ENCODE peak calls at places on chromosome 10, in seven cellular contexts. A is IMR-90, F is PC-3, X is spleen, D is vagina, R is GM23248, V is mesenchymal stem cell. L is an unnamed sample.
A peak's percentile ranks its signal among the peaks of the same experiment; 100 is the strongest.

GRCh38 chr10:69506487-69506833 is 55.2 kb downstream of the TSPAN15 start:
- DNase-seq in D (peak; percentile 93), A (no peak), V (no peak), X (peak; percentile 66), R (no peak), F (no peak), L (no peak)

GRCh38 chr10:124626759-124627380 is 117.3 kb downstream of the FAM53B start:
- DNase-seq in R (no peak), V (no peak), D (no peak), F (peak; percentile 49), A (no peak), X (peak; percentile 91), L (no peak)

GRCh38 chr10:122186822-122187810 is 84.0 kb upstream of the BTBD16 start:
- DNase-seq in V (no peak), R (no peak), D (no peak), X (no peak), F (no peak), A (peak; percentile 34), L (no peak)

GRCh38 chr10:125624800-125625199 is 58.2 kb downstream of the TEX36 start:
- DNase-seq in V (no peak), D (no peak), X (no peak), A (no peak), R (no peak), F (no peak), L (peak; percentile 46)

GRCh38 chr10:91643700-91644099 is 10.8 kb upstream of the PPP1R3C start:
- DNase-seq in R (no peak), F (peak; percentile 63), D (no peak), V (peak; percentile 22), X (no peak), A (no peak), L (no peak)

GRCh38 chr10:4902571-4903011 is 60.6 kb upstream of the AKR1C1 start:
- DNase-seq in X (no peak), V (no peak), A (no peak), D (no peak), R (peak; percentile 26), F (no peak), L (peak; percentile 2)

GRCh38 chr10:99709480-99710229 is 22.3 kb downstream of the COX15 start:
- DNase-seq in D (no peak), F (no peak), A (peak; percentile 73), R (peak; percentile 73), V (peak; percentile 79), X (no peak), L (no peak)

GRCh38 chr10:42551582-42552187 is 86.7 kb downstream of the ZNF33B start:
- DNase-seq in R (peak; percentile 5), V (no peak), F (no peak), D (no peak), A (no peak), X (peak; percentile 80), L (no peak)

GRCh38 chr10:32958085-32958991 is at the start of gene ITGB1:
- DNase-seq in R (peak; percentile 99), X (peak; percentile 98), F (peak; percentile 100), V (peak; percentile 97), A (peak; percentile 95), D (no peak), L (peak; percentile 96)

GRCh38 chr10:32957341-32958084 is 517 bp downstream of the ITGB1 start:
- DNase-seq in X (peak; percentile 92), D (no peak), F (peak; percentile 48), R (peak; percentile 80), V (no peak), A (no peak), L (peak; percentile 42)

GRCh38 chr10:32955299-32955772 is 2.7 kb downstream of the ITGB1 start:
- DNase-seq in F (peak; percentile 57), D (no peak), X (no peak), V (no peak), A (no peak), R (no peak), L (peak; percentile 49)

GRCh38 chr10:32955790-32956189 is 2.2 kb downstream of the ITGB1 start:
- DNase-seq in R (no peak), X (no peak), V (no peak), A (no peak), F (no peak), D (no peak), L (no peak)

GRCh38 chr10:32956365-32957197 is 1.4 kb downstream of the ITGB1 start:
- DNase-seq in D (no peak), V (no peak), A (no peak), F (peak; percentile 34), R (no peak), X (peak; percentile 39), L (peak; percentile 18)
- H3K4me1 ChIP-seq in D (peaks cover 74% of the 10 kb centered on the region), V (peaks cover 3% of the 10 kb centered on the region), A (peaks cover 17% of the 10 kb centered on the region), F (peaks cover 68% of the 10 kb centered on the region), R (peaks cover 54% of the 10 kb centered on the region), X (peaks cover 77% of the 10 kb centered on the region), L (peaks cover 69% of the 10 kb centered on the region)

GRCh38 chr10:33257439-33257838 is 77.0 kb downstream of the NRP1 start:
- DNase-seq in R (no peak), F (peak; percentile 68), D (no peak), X (no peak), A (no peak), V (no peak), L (no peak)
- H3K36me3 ChIP-seq in R (peaks cover 71% of the 10 kb centered on the region), F (peaks cover 84% of the 10 kb centered on the region), D (peaks cover 9% of the 10 kb centered on the region), X (no peaks in the 10 kb centered on the region), A (peaks cover 18% of the 10 kb centered on the region), V (peaks cover 29% of the 10 kb centered on the region), L (peaks cover 4% of the 10 kb centered on the region)

GRCh38 chr10:79142064-79142491 is 73.3 kb downstream of the ZMIZ1 start:
- DNase-seq in V (peak; percentile 95), F (no peak), A (peak; percentile 85), X (no peak), R (peak; percentile 91), D (no peak), L (no peak)
- H3K4me1 ChIP-seq in V (peaks cover 78% of the 10 kb centered on the region), F (peaks cover 13% of the 10 kb centered on the region), A (peaks cover 64% of the 10 kb centered on the region), X (peaks cover 71% of the 10 kb centered on the region), R (peaks cover 52% of the 10 kb centered on the region), D (peaks cover 97% of the 10 kb centered on the region), L (peaks cover 45% of the 10 kb centered on the region)

GRCh38 chr10:29009464-29009863 is 279.4 kb upstream of the LYZL1 start:
- DNase-seq in F (no peak), D (no peak), X (no peak), A (no peak), V (no peak), R (no peak), L (no peak)

GRCh38 chr10:29007748-29008610 is 280.9 kb upstream of the LYZL1 start:
- DNase-seq in D (no peak), V (no peak), A (no peak), X (no peak), R (no peak), F (no peak), L (no peak)

GRCh38 chr10:29007370-29007747 is 281.5 kb upstream of the LYZL1 start:
- DNase-seq in A (no peak), R (no peak), F (no peak), D (no peak), V (no peak), X (no peak), L (no peak)

GRCh38 chr10:29001801-29002200 is 287.1 kb upstream of the LYZL1 start:
- DNase-seq in D (no peak), X (no peak), V (no peak), F (no peak), R (no peak), A (no peak), L (no peak)

GRCh38 chr10:29005988-29006387 is 282.9 kb upstream of the LYZL1 start:
- DNase-seq in D (no peak), A (no peak), R (no peak), F (no peak), X (no peak), V (no peak), L (no peak)
- H3K36me3 ChIP-seq in D (no peaks in the 10 kb centered on the region), A (no peaks in the 10 kb centered on the region), R (no peaks in the 10 kb centered on the region), F (no peaks in the 10 kb centered on the region), X (no peaks in the 10 kb centered on the region), V (no peaks in the 10 kb centered on the region), L (no peaks in the 10 kb centered on the region)

GRCh38 chr10:96560489-96560888 is 26.3 kb downstream of the TM9SF3 start:
- DNase-seq in F (no peak), X (no peak), A (no peak), R (no peak), V (no peak), D (no peak), L (no peak)

GRCh38 chr10:96565774-96566173 is 21.0 kb downstream of the TM9SF3 start:
- DNase-seq in F (peak; percentile 30), R (peak; percentile 74), V (peak; percentile 64), D (no peak), X (no peak), A (peak; percentile 80), L (peak; percentile 65)

GRCh38 chr10:96556003-96556402 is 30.8 kb downstream of the TM9SF3 start:
- DNase-seq in R (peak; percentile 43), V (no peak), D (no peak), X (no peak), F (peak; percentile 28), A (no peak), L (peak; percentile 24)

GRCh38 chr10:96560970-96561887 is 25.6 kb downstream of the TM9SF3 start:
- DNase-seq in F (peak; percentile 40), R (peak; percentile 62), V (no peak), D (no peak), X (no peak), A (peak; percentile 48), L (no peak)
- H3K4me1 ChIP-seq in F (peaks cover 18% of the 10 kb centered on the region), R (peaks cover 27% of the 10 kb centered on the region), V (no peaks in the 10 kb centered on the region), D (no peaks in the 10 kb centered on the region), X (peaks cover 4% of the 10 kb centered on the region), A (no peaks in the 10 kb centered on the region), L (peaks cover 6% of the 10 kb centered on the region)

DNA sequence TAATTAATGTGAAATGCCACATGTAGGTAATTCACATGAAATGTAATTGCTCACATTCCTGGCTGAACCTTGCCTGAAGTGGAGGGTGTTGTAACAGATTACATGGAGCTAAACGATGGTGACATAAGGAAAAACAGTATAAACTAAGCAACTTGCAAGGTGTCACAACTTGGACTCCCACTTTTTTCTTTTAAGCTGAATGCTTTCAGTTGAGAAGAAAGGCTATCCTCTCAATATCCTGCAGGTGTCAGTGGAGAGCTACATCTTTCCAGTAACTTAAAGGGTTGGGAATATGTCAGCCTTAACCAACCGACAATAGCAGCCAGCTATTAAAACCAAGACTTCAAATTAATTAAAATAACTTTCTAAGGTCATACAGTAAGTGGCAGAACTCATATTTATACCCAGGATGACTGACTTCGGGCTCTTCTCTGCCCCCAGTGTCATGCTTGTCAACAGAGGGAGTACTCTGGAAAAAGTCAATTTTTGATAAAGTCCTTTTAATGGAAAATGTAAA is 33.7 kb downstream of the NRBF2 start:
- DNase-seq in R (peak; percentile 82), F (peak; percentile 99), X (no peak), V (peak; percentile 85), D (no peak), A (peak; percentile 85), L (peak; percentile 84)
- H3K36me3 ChIP-seq in R (peaks cover 34% of the 10 kb centered on the region), F (peaks cover 57% of the 10 kb centered on the region), X (no peaks in the 10 kb centered on the region), V (peaks cover 8% of the 10 kb centered on the region), D (peaks cover 11% of the 10 kb centered on the region), A (peaks cover 5% of the 10 kb centered on the region), L (peaks cover 3% of the 10 kb centered on the region)

DNA sequence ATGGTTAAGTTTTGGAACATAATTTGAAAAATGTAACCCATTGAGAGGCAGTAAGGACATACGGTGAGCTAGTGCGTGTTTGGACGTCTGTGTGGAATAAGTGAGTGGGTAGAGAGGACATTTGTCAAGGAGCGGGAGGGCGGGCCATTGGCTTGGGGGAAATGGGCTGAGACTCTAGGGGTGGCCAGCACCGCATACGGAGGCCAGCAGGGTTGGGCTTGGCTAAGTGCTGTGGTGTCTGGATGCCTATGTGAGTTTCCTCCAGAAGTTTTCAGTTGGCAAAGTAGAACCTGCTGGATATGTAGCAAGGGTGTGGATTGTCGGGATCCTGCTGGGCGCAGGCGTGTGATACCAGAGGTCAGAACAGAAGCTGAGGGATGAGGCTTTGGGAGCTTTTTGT is 103.0 kb downstream of the TCF7L2 start:
- DNase-seq in D (no peak), V (no peak), F (no peak), A (no peak), X (no peak), R (peak; percentile 59), L (no peak)
- H3K4me1 ChIP-seq in D (peaks cover 73% of the 10 kb centered on the region), V (peaks cover 34% of the 10 kb centered on the region), F (no peaks in the 10 kb centered on the region), A (peaks cover 20% of the 10 kb centered on the region), X (peaks cover 8% of the 10 kb centered on the region), R (peaks cover 65% of the 10 kb centered on the region), L (peaks cover 45% of the 10 kb centered on the region)